ENCODE peak calls at places on chromosomes 2 and 18, in seven cellular contexts. C, Y, E, U, P, Z and H are unnamed samples.

GRCh38 chr2:227472265-227473018 is 486 bp downstream of the AGFG1 start:
- DNase-seq in C (no peak), Y (peak), E (no peak), U (no peak), P (peak), Z (peak), H (no peak)

GRCh38 chr18:78765637-78766281 is 213.9 kb upstream of the SALL3 start:
- DNase-seq in C (no peak), Y (no peak), E (no peak), U (no peak), P (no peak), Z (no peak), H (no peak)

GRCh38 chr2:176652300-176653182 is 383.3 kb downstream of the MTX2 start:
- DNase-seq in C (peak), Y (no peak), E (peak), U (no peak), P (peak), Z (peak), H (peak)

GRCh38 chr2:202149155-202149762 is 76.2 kb downstream of the KIAA2012 start:
- DNase-seq in C (peak), Y (peak), E (peak), U (no peak), P (no peak), Z (no peak), H (peak)

GRCh38 chr2:11330457-11331142 is 13.8 kb downstream of the ROCK2 start:
- DNase-seq in C (no peak), Y (no peak), E (no peak), U (no peak), P (no peak), Z (no peak), H (no peak)

GRCh38 chr2:165675551-165675968 is 118.5 kb downstream of the GALNT3 start:
- DNase-seq in C (no peak), Y (no peak), E (no peak), U (no peak), P (no peak), Z (no peak), H (no peak)

GRCh38 chr2:225354281-225354774 is 45.2 kb upstream of the NYAP2 start:
- DNase-seq in C (no peak), Y (peak), E (peak), U (no peak), P (peak), Z (no peak), H (peak)

GRCh38 chr2:195563857-195564512 is 93.0 kb upstream of the SLC39A10 start:
- DNase-seq in C (no peak), Y (no peak), E (no peak), U (no peak), P (peak), Z (peak), H (peak)

GRCh38 chr18:46332956-46333355 is 228.8 kb downstream of the HAUS1 start:
- DNase-seq in C (no peak), Y (no peak), E (peak), U (no peak), P (no peak), Z (peak), H (no peak)

GRCh38 chr2:240618776-240619175 is 6.5 kb upstream of the GPR35 start:
- DNase-seq in C (no peak), Y (peak), E (no peak), U (no peak), P (no peak), Z (no peak), H (no peak)
- H2AK5ac ChIP-seq in C (no peak), Y (no peak), E (no peak), U (no peak), P (no peak), Z (no peak), H (no peak)

DNA sequence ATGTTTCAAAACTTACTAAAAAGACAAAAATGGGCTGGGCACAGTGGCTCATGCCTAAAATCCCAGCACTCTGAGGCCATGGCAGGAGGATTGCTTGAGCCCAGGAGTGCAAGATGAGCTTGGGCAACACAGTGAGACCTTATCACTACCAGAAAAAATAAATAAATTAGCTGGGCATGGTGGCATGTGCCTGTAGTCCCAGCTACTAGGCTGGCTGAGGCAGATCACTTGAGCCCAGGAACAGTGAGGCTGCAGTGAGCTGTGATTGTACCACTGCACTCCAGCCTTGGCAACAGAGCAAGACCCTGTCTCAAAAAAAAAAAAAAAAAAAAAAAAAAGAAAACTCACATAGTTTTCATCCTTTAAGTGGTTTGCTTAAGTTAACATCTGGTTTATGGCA is 6.4 kb downstream of the TSPYL6 start:
- DNase-seq in C (no peak), Y (no peak), E (no peak), U (no peak), P (no peak), Z (no peak), H (no peak)
- H2AK5ac ChIP-seq in C (no peak), Y (no peak), E (no peak), U (no peak), P (no peak), Z (no peak), H (no peak)

GRCh38 chr18:76420888-76421287 is 74.2 kb downstream of the ZNF516 start:
- DNase-seq in C (no peak), Y (no peak), E (no peak), U (no peak), P (no peak), Z (no peak), H (no peak)
- H2AK5ac ChIP-seq in C (no peak), Y (no peak), E (no peak), U (no peak), P (no peak), Z (no peak), H (no peak)

DNA sequence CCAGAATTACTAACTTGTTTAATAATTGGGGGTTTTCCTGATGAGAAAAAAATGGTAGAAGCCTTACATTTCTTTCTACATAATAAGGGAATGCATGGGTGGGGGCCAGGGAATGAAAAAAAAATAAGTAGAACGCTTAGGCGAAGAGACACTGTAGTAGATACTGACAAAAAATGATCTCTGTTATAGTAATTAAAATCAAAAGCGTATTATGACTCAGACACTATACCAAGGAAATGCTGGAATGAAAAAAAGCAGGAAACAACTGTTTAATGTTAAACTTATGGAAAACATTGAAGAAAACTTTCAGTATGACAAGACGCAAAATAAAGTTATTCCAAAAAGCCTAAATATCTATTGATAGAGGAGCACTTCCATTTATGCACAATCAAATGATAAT is 42.9 kb downstream of the PRPF40A start:
- DNase-seq in C (no peak), Y (no peak), E (no peak), U (no peak), P (no peak), Z (no peak), H (no peak)
- H2AK5ac ChIP-seq in C (no peak), Y (no peak), E (no peak), U (no peak), P (no peak), Z (no peak), H (no peak)

GRCh38 chr18:31609886-31610646 is 18.4 kb downstream of the TTR start:
- DNase-seq in C (no peak), Y (no peak), E (no peak), U (no peak), P (peak), Z (no peak), H (no peak)

GRCh38 chr18:31610841-31611240 is 19.2 kb downstream of the TTR start:
- DNase-seq in C (peak), Y (peak), E (peak), U (peak), P (peak), Z (peak), H (no peak)

GRCh38 chr18:31607384-31607783 is 15.7 kb downstream of the TTR start:
- DNase-seq in C (no peak), Y (no peak), E (no peak), U (no peak), P (no peak), Z (no peak), H (no peak)

GRCh38 chr18:31603335-31603734 is 11.7 kb downstream of the TTR start:
- DNase-seq in C (no peak), Y (no peak), E (no peak), U (no peak), P (no peak), Z (no peak), H (no peak)

DNA sequence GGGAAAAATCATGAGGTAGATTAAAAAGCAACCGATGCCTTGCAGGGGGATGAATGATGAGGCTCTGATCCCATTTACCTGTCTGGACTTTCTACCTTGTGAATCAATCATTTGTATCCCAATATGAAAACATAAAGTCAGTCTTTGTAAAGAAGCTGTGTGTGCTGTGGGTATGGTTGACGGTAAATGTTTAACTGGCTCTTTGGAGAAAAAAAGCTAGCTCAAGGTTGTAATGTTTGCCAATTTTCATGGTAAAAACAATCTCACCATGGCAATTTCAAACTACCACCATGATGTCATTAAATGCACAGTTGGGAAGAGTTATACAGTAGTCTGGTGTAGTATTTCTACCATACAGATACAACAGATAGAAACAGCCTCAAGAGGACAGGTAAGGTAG is 14.6 kb downstream of the TTR start:
- DNase-seq in C (no peak), Y (no peak), E (no peak), U (no peak), P (no peak), Z (no peak), H (no peak)
- H2AK5ac ChIP-seq in C (no peak), Y (no peak), E (no peak), U (no peak), P (no peak), Z (no peak), H (no peak)